ENCODE peak calls at places on chromosomes 13 and 19, in eight cellular contexts. E is fibroblast of lung; W is epithelial cell of esophagus; R is IMR-90; U is CD8-positive, alpha-beta T cell; S is AG04450; T is stomach; O is GM23338. I is an unnamed sample.

GRCh38 chr19:46913852-46914430 is 53.1 kb downstream of the ARHGAP35 start:
- DNase-seq in T (no peak), E (peak), O (no peak), R (peak), W (no peak), S (no peak), U (no peak), I (peak)

GRCh38 chr19:34366670-34367423 is 1.9 kb downstream of the GPI start:
- DNase-seq in O (no peak), S (peak), W (peak), E (peak), T (no peak), U (no peak), R (peak), I (no peak)

GRCh38 chr13:45224181-45224580 is 23.3 kb upstream of the KCTD4 start:
- DNase-seq in O (no peak), T (no peak), R (peak), U (no peak), S (no peak), W (no peak), E (peak), I (no peak)

GRCh38 chr19:19539738-19540703 is 2.0 kb downstream of the CILP2 start:
- DNase-seq in U (peak), S (no peak), E (peak), T (peak), O (peak), W (peak), R (peak), I (peak)

GRCh38 chr19:55986487-55986886 is at the start of gene NLRP5:
- DNase-seq in U (no peak), R (no peak), T (no peak), O (no peak), S (no peak), W (no peak), E (no peak), I (no peak)

GRCh38 chr13:29923554-29924481 is 73.4 kb upstream of the UBL3 start:
- DNase-seq in U (no peak), E (peak), O (peak), W (peak), T (peak), R (peak), S (peak), I (peak)

GRCh38 chr19:52735734-52736133 is 890 bp upstream of the ZNF611 start:
- DNase-seq in E (peak), O (peak), W (no peak), S (no peak), R (no peak), U (no peak), T (peak), I (no peak)

GRCh38 chr13:101942535-101943157 is 459.2 kb downstream of the FGF14 start:
- DNase-seq in T (no peak), E (no peak), W (no peak), O (no peak), R (no peak), S (no peak), U (no peak), I (no peak)

GRCh38 chr13:59689057-59689456 is 474.7 kb downstream of the DIAPH3 start:
- DNase-seq in R (no peak), S (no peak), W (no peak), U (no peak), O (peak), T (no peak), E (no peak), I (no peak)

GRCh38 chr13:28486144-28486543 is 8.8 kb downstream of the FLT1 start:
- DNase-seq in W (no peak), T (no peak), R (no peak), E (no peak), O (no peak), U (no peak), S (no peak), I (no peak)

GRCh38 chr19:49881672-49882394 is 4.3 kb downstream of the TBC1D17 start:
- DNase-seq in T (no peak), E (no peak), U (no peak), W (no peak), O (peak), S (no peak), R (no peak), I (no peak)

GRCh38 chr13:91280806-91281205 is 66.7 kb upstream of the MIR17HG start:
- DNase-seq in W (peak), O (no peak), E (no peak), R (no peak), U (no peak), S (no peak), T (no peak), I (no peak)

GRCh38 chr19:36060430-36060829 is 5.7 kb downstream of the WDR62 start:
- DNase-seq in W (peak), T (peak), U (no peak), R (peak), E (peak), S (peak), O (peak), I (peak)

DNA sequence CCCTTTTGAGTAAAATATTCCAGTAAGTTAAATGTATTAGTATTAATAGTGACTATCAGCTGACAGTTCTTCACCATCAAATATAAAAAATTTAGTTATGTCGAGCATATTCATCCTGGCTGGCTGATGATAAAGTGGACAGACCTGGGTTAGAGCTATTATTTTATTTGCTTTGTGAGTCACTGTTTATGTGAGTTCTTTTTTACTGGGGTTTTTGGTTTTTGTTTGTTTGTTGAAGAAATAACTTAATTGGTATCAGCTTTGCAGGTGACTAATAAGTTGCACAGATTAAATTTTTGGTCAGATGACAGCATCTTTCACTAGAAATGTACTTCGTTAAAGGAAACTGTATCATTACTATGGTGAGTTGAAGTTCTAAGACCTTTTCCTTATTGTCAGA is 224.7 kb downstream of the GGACT start:
- DNase-seq in O (no peak), S (peak), R (peak), E (peak), U (no peak), W (peak), T (no peak), I (no peak)
- TF ChIP-seq CTCF in O (no peak), S (no peak), R (no peak), E (no peak), U (no peak), W (no peak), T (no peak), I (no peak)

DNA sequence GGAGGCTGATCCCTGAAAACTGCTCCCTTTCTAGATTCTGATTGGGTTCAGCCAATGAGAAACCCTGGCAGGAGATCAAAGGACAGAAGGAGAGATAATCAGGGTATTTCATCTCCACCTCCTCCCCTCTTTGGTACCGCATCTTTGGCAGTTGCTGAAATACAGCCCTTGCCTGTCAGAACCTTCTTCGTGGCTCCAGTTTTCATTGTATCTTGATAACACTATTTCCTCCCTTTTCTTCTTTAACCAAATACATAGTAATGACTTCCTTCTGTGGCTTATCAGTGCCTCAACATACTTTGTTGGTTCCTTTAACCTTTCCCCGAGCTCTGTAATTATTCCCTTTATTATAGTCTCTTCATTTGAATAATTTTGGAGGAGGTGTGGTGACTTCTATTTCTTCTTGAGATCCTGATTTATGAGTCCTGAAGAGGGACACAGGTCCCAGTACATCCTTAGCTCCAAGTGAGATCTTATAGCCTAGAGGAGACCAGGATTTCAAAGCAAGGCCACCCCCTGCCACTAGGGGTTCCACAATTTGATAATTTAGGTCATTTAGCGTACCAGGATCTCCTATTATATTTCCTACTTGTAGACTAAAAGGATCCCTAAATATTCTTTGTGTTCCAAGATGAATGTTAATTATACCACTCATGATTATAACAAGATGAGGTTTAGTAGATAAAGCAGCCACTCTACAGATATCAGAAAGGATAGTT is 98.0 kb downstream of the EDNRB start:
- DNase-seq in O (peak), U (no peak), E (no peak), W (no peak), T (no peak), R (no peak), S (no peak), I (no peak)
- TF ChIP-seq CTCF in O (peak), U (no peak), E (no peak), W (no peak), T (no peak), R (no peak), S (peak), I (no peak)

GRCh38 chr13:92967923-92968322 is 258.7 kb upstream of the GPC6 start:
- DNase-seq in W (peak), U (no peak), R (peak), T (no peak), E (peak), O (peak), S (no peak), I (no peak)
- TF ChIP-seq CTCF in W (peak), U (no peak), R (peak), T (no peak), E (no peak), O (no peak), S (peak), I (no peak)

DNA sequence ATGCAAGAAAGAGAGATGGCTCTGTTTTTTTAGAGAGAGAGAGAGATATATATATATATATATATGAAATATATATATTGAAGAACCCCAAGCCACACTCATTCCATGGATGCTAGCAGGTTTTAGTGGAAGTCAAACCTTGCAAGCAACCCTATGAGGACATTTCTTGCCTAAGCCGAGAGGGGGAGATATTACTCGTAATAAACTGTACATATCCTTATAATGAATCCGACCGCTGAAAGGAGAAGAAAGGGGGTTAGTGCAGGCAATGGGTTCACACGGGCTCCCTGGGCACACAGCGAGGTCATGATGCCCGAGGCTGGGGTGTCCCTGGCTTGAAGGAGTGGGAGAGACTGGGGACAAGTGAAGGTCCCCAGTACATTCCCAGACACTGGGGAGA is 78.3 kb downstream of the IER2 start:
- DNase-seq in E (no peak), W (no peak), U (no peak), O (no peak), T (no peak), S (no peak), R (no peak), I (no peak)
- TF ChIP-seq CTCF in E (no peak), W (no peak), U (no peak), O (no peak), T (no peak), S (no peak), R (no peak), I (no peak)

GRCh38 chr13:24053505-24054251 is 106.8 kb upstream of the SPATA13 start:
- DNase-seq in T (peak), O (peak), E (peak), R (peak), U (peak), W (peak), S (no peak), I (peak)
- TF ChIP-seq CTCF in T (peak), O (peak), E (peak), R (peak), U (peak), W (peak), S (peak), I (peak)

GRCh38 chr13:51341804-51342203 is 2.3 kb downstream of the SERPINE3 start:
- DNase-seq in T (no peak), E (no peak), W (no peak), O (no peak), R (no peak), U (no peak), S (no peak), I (no peak)
- TF ChIP-seq CTCF in T (no peak), E (no peak), W (no peak), O (no peak), R (no peak), U (no peak), S (no peak), I (no peak)

DNA sequence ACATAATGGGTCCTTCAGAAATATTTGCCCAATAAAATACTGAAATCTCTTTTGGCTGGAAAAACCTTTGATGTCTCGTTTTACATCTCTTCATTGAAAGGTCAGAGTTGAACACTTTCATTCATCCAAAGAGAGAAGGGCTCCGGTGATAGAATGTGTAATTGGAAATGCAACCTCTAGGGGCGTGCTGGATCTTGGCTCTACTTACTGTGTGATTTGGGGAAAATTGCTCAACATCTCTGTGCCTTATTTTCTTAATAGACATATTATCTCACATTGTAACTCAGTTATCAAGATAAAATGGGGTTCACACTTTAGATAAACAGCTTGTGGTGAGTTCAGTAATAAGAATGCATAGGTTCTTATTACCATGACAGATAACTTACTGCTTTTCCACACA is 1444.1 kb downstream of the SLITRK5 start:
- DNase-seq in R (no peak), W (no peak), T (no peak), S (no peak), U (no peak), E (no peak), O (peak), I (no peak)
- TF ChIP-seq CTCF in R (no peak), W (peak), T (no peak), S (no peak), U (no peak), E (peak), O (peak), I (no peak)